ENCODE peak calls at places on chromosomes 2 and 18, in four cellular contexts. One of them, this sample, is unnamed.
A peak's percentile ranks its signal among the peaks of the same experiment; 100 is the strongest.

GRCh38 chr2:142290931-142291330 is 160.1 kb upstream of the LRP1B start:
- DNase-seq in endothelial cell of umbilical vein: no peak
- DNase-seq in K562: no peak
- DNase-seq in IMR-90: no peak
- DNase-seq in this sample: no peak

GRCh38 chr2:172701250-172701649 is 34.4 kb upstream of the RAPGEF4 start:
- DNase-seq in IMR-90: peak; percentile 92
- DNase-seq in endothelial cell of umbilical vein: peak; percentile 58
- DNase-seq in K562: no peak
- DNase-seq in this sample: peak; percentile 58

GRCh38 chr2:20934226-20934625 is 109.6 kb downstream of the APOB start:
- DNase-seq in IMR-90: no peak
- DNase-seq in K562: no peak
- DNase-seq in endothelial cell of umbilical vein: no peak
- DNase-seq in this sample: no peak

GRCh38 chr2:25824216-25824615 is 54.1 kb downstream of the ASXL2 start:
- DNase-seq in endothelial cell of umbilical vein: no peak
- DNase-seq in K562: no peak
- DNase-seq in IMR-90: no peak
- DNase-seq in this sample: no peak

GRCh38 chr2:233267516-233268245 is 16.2 kb downstream of the ATG16L1 start:
- DNase-seq in IMR-90: no peak
- DNase-seq in K562: no peak
- DNase-seq in endothelial cell of umbilical vein: no peak
- DNase-seq in this sample: no peak

GRCh38 chr2:191030521-191031154 is 16.7 kb upstream of the STAT1 start:
- DNase-seq in K562: peak; percentile 65
- DNase-seq in IMR-90: peak; percentile 49
- DNase-seq in endothelial cell of umbilical vein: peak; percentile 78
- DNase-seq in this sample: no peak

GRCh38 chr18:65523461-65523860 is 227.4 kb upstream of the CDH7 start:
- DNase-seq in endothelial cell of umbilical vein: no peak
- DNase-seq in K562: no peak
- DNase-seq in IMR-90: no peak
- DNase-seq in this sample: no peak

GRCh38 chr18:26091047-26091630 is 726 bp upstream of the SS18 start:
- DNase-seq in endothelial cell of umbilical vein: no peak
- DNase-seq in IMR-90: no peak
- DNase-seq in K562: peak; percentile 84
- DNase-seq in this sample: no peak

GRCh38 chr2:203951366-203951902 is 14.9 kb downstream of the ICOS start:
- DNase-seq in endothelial cell of umbilical vein: no peak
- DNase-seq in IMR-90: no peak
- DNase-seq in K562: no peak
- DNase-seq in this sample: no peak

GRCh38 chr18:38420611-38421010 is 855.0 kb upstream of the CELF4 start:
- DNase-seq in IMR-90: no peak
- DNase-seq in K562: no peak
- DNase-seq in endothelial cell of umbilical vein: no peak
- DNase-seq in this sample: no peak
- H3K9me1 ChIP-seq in IMR-90: no peaks in the 10 kb centered on the region
- H3K9me1 ChIP-seq in K562: no peaks in the 10 kb centered on the region
- H3K9me1 ChIP-seq in endothelial cell of umbilical vein: no peaks in the 10 kb centered on the region
- H3K9me1 ChIP-seq in this sample: no peaks in the 10 kb centered on the region

DNA sequence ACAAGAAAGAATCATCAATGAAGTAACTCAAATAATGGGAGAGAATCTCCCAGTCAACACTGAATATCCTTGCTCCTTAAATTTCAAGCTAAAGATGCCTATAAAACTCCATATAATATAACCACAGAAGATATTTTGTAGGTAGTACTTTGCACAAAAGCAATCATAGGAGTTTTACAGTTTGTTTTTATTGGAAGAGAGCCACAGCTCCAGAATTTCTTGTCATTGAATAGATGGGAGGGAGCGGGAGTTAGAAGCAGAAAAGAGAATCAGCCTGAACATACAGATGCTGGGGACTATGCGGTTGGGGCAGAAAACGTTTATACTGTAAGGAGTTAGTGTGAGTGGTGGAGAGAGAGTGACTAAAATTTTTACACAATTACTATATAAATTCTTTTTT is 18.3 kb upstream of the SMAD4 start:
- DNase-seq in K562: no peak
- DNase-seq in endothelial cell of umbilical vein: peak; percentile 20
- DNase-seq in IMR-90: peak; percentile 15
- DNase-seq in this sample: no peak
- H3K9me1 ChIP-seq in K562: no peaks in the 10 kb centered on the region
- H3K9me1 ChIP-seq in endothelial cell of umbilical vein: no peaks in the 10 kb centered on the region
- H3K9me1 ChIP-seq in IMR-90: no peaks in the 10 kb centered on the region
- H3K9me1 ChIP-seq in this sample: no peaks in the 10 kb centered on the region

DNA sequence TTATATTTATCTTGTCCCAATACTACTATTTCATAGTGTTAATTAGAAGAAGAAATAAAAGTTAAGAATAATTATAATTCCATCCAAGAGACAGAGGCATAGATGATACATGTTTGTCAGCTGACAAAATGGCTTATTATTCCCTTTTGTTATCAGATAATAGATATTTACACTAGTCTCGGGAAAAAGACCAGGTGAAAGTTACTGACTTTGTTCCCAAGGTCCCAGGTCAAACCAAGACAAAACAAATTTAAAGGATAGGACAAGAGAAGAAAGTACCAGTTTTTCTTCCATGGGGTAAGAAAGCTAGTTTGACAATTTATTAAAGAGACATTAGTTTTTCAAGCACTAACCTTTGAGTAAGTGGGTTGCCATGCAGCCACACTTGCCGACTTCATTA is 73.2 kb downstream of the TTN start:
- DNase-seq in K562: no peak
- DNase-seq in endothelial cell of umbilical vein: no peak
- DNase-seq in IMR-90: no peak
- DNase-seq in this sample: no peak
- H3K9me1 ChIP-seq in K562: no peaks in the 10 kb centered on the region
- H3K9me1 ChIP-seq in endothelial cell of umbilical vein: no peaks in the 10 kb centered on the region
- H3K9me1 ChIP-seq in IMR-90: no peaks in the 10 kb centered on the region
- H3K9me1 ChIP-seq in this sample: no peaks in the 10 kb centered on the region

DNA sequence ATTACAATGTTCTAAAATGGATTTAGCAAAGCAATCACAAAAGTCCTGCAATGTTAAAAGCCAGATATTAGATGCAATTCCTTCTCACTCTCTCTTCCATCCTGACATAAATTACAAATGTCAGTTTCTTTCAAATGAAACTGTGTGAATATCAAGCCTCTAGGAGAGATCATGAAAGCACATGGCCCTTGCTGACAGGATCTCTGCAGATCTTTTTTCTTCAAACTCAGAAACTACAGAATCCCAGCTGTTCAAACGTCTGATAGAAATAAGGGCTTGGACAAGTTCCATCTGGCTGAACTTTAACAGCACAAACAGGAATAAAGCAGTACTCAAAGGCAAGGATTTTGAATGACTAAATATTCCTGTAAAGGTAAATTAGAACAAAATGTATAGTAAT is 47.6 kb downstream of the PDE1A start:
- DNase-seq in endothelial cell of umbilical vein: peak; percentile 65
- DNase-seq in IMR-90: peak; percentile 67
- DNase-seq in K562: no peak
- DNase-seq in this sample: no peak
- H3K9me1 ChIP-seq in endothelial cell of umbilical vein: no peaks in the 10 kb centered on the region
- H3K9me1 ChIP-seq in IMR-90: no peaks in the 10 kb centered on the region
- H3K9me1 ChIP-seq in K562: no peaks in the 10 kb centered on the region
- H3K9me1 ChIP-seq in this sample: no peaks in the 10 kb centered on the region

GRCh38 chr2:15494877-15495276 is 66.3 kb downstream of the NBAS start:
- DNase-seq in IMR-90: no peak
- DNase-seq in K562: no peak
- DNase-seq in endothelial cell of umbilical vein: no peak
- DNase-seq in this sample: no peak

GRCh38 chr2:15498554-15498953 is 62.6 kb downstream of the NBAS start:
- DNase-seq in endothelial cell of umbilical vein: no peak
- DNase-seq in IMR-90: no peak
- DNase-seq in K562: no peak
- DNase-seq in this sample: no peak
- H3K9me1 ChIP-seq in endothelial cell of umbilical vein: no peaks in the 10 kb centered on the region
- H3K9me1 ChIP-seq in IMR-90: no peaks in the 10 kb centered on the region
- H3K9me1 ChIP-seq in K562: no peaks in the 10 kb centered on the region
- H3K9me1 ChIP-seq in this sample: no peaks in the 10 kb centered on the region

This sample was measured in keratinocyte.